ENCODE peak calls at places on chromosomes 12 and 14, in seven cellular contexts. O, Y, Z, H, I, L and U are unnamed samples.

GRCh38 chr12:12349711-12350665 is at the start of gene MANSC1:
- DNase-seq in O (peak), Y (peak), Z (peak), H (peak), I (no peak), L (peak), U (peak)

GRCh38 chr12:52650520-52651081 is 1.4 kb downstream of the KRT2 start:
- DNase-seq in O (no peak), Y (peak), Z (no peak), H (no peak), I (no peak), L (no peak), U (no peak)

GRCh38 chr12:47222592-47222959 is 142.8 kb upstream of the AMIGO2 start:
- DNase-seq in O (no peak), Y (no peak), Z (no peak), H (no peak), I (no peak), L (no peak), U (no peak)

GRCh38 chr12:44088647-44089046 is 252.8 kb downstream of the TMEM117 start:
- DNase-seq in O (no peak), Y (no peak), Z (no peak), H (no peak), I (no peak), L (peak), U (no peak)

GRCh38 chr14:80387563-80387981 is 176.3 kb upstream of the DIO2 start:
- DNase-seq in O (no peak), Y (peak), Z (no peak), H (peak), I (no peak), L (no peak), U (no peak)

GRCh38 chr12:54418441-54419087 is 502 bp downstream of the ITGA5 start:
- DNase-seq in O (no peak), Y (no peak), Z (no peak), H (no peak), I (no peak), L (no peak), U (no peak)

GRCh38 chr12:121537814-121538698 is 42.8 kb downstream of the KDM2B start:
- DNase-seq in O (peak), Y (peak), Z (peak), H (no peak), I (no peak), L (no peak), U (peak)

GRCh38 chr12:121916719-121917118 is 1.7 kb upstream of the CFAP251 start:
- DNase-seq in O (no peak), Y (peak), Z (no peak), H (no peak), I (no peak), L (no peak), U (no peak)

GRCh38 chr14:93003945-93004698 is 81.2 kb downstream of the CHGA start:
- DNase-seq in O (no peak), Y (no peak), Z (no peak), H (no peak), I (no peak), L (no peak), U (no peak)

GRCh38 chr12:132213359-132214160 is 69.3 kb downstream of the NOC4L start:
- DNase-seq in O (no peak), Y (no peak), Z (no peak), H (no peak), I (no peak), L (no peak), U (no peak)

GRCh38 chr12:50637870-50638481 is 125.9 kb upstream of the ATF1 start:
- DNase-seq in O (no peak), Y (peak), Z (no peak), H (no peak), I (peak), L (peak), U (peak)

GRCh38 chr14:75449703-75450102 is 21.9 kb downstream of the JDP2 start:
- DNase-seq in O (no peak), Y (no peak), Z (no peak), H (no peak), I (no peak), L (no peak), U (no peak)

GRCh38 chr14:100955201-100955600 is 51.7 kb upstream of the RTL1 start:
- DNase-seq in O (no peak), Y (peak), Z (no peak), H (no peak), I (no peak), L (no peak), U (no peak)

GRCh38 chr12:1122803-1123202 is 131.8 kb downstream of the ERC1 start:
- DNase-seq in O (peak), Y (no peak), Z (peak), H (no peak), I (no peak), L (no peak), U (peak)

GRCh38 chr14:64265222-64265621 is 28.9 kb downstream of the ESR2 start:
- DNase-seq in O (no peak), Y (no peak), Z (no peak), H (no peak), I (no peak), L (no peak), U (no peak)

GRCh38 chr14:20609215-20610001 is 18.2 kb upstream of the RNASE12 start:
- DNase-seq in O (peak), Y (peak), Z (peak), H (peak), I (no peak), L (peak), U (peak)

GRCh38 chr12:88529531-88530488 is 50.5 kb downstream of the KITLG start:
- DNase-seq in O (no peak), Y (no peak), Z (no peak), H (no peak), I (no peak), L (peak), U (no peak)

GRCh38 chr14:60722163-60722835 is 1.9 kb downstream of the SIX4 start:
- DNase-seq in O (peak), Y (peak), Z (peak), H (no peak), I (no peak), L (peak), U (no peak)